ENCODE peak calls at places on chromosomes 11 and 22, in four cellular contexts. I is activated CD8-positive, alpha-beta T cell treated with anti-CD3 and anti-CD28 coated beads for 36 hours; B is GM13977; S is mammary epithelial cell. H is an unnamed sample.

GRCh38 chr11:11822946-11823345 is 18.8 kb upstream of the USP47 start:
- DNase-seq in S (no peak), I (no peak), B (no peak), H (no peak)

GRCh38 chr11:108551653-108552462 is 41.7 kb downstream of the EXPH5 start:
- DNase-seq in B (no peak), S (no peak), I (no peak), H (no peak)

GRCh38 chr11:120294096-120294495 is 31.0 kb upstream of the TLCD5 start:
- DNase-seq in B (no peak), I (no peak), S (no peak), H (no peak)

GRCh38 chr22:44728761-44729261 is 23.6 kb upstream of the ARHGAP8 start:
- DNase-seq in S (no peak), B (no peak), I (no peak), H (no peak)

GRCh38 chr11:130318031-130318673 is 3.4 kb upstream of the ZBTB44 start:
- DNase-seq in S (peak), B (no peak), I (no peak), H (no peak)

GRCh38 chr11:114447444-114447843 is 8.2 kb downstream of the REXO2 start:
- DNase-seq in I (no peak), B (no peak), S (no peak), H (no peak)

GRCh38 chr11:76744186-76745058 is 38.7 kb upstream of the TSKU start:
- DNase-seq in S (no peak), B (no peak), I (no peak), H (no peak)

GRCh38 chr11:134658481-134659080 is 246.5 kb upstream of the B3GAT1 start:
- DNase-seq in B (no peak), I (no peak), S (no peak), H (no peak)

GRCh38 chr11:6387811-6388599 is 2.3 kb upstream of the SMPD1 start:
- DNase-seq in S (no peak), B (no peak), I (no peak), H (peak)

GRCh38 chr11:13052130-13052541 is 43.0 kb downstream of the RASSF10 start:
- DNase-seq in S (no peak), I (no peak), B (no peak), H (no peak)

GRCh38 chr11:121578216-121579063 is 125.7 kb upstream of the SORL1-AS1 start:
- DNase-seq in I (no peak), S (no peak), B (no peak), H (no peak)

GRCh38 chr11:10920205-10920604 is 62.4 kb upstream of the ZBED5 start:
- DNase-seq in B (no peak), S (no peak), I (no peak), H (no peak)

GRCh38 chr11:2376751-2377451 is at the start of gene CD81:
- DNase-seq in B (peak), S (no peak), I (peak), H (no peak)

DNA sequence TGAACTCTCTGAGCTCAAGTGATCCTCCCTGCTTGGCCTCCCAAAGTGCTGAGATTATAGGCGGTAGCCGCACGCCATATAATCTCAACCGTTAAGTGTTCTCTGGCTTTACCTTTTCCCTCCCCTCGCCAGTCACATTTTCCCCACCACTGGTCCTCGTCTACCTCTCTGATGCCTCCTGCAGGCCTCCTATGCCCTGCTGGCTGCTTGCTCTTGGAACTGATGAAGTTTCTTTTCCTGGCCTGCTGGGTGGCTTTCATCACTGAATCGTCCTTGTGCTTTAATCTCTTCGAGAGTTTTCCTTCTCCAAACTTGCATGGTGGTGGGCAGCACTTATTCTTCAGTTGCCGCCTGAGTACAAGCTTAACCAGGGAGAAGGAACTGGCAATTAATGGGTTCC is 1.4 kb downstream of the C22orf31 start:
- DNase-seq in I (no peak), B (no peak), S (no peak), H (no peak)
- TF ChIP-seq CTCF in I (no peak), B (no peak), S (no peak), H (no peak)

GRCh38 chr11:69301033-69301490 is 7.1 kb downstream of the MYEOV start:
- DNase-seq in B (no peak), S (no peak), I (no peak), H (no peak)

GRCh38 chr11:69300124-69301032 is 6.4 kb downstream of the MYEOV start:
- DNase-seq in S (peak), B (no peak), I (no peak), H (no peak)

GRCh38 chr11:69303427-69303826 is 9.5 kb downstream of the MYEOV start:
- DNase-seq in I (no peak), B (no peak), S (no peak), H (no peak)

GRCh38 chr11:69302447-69302846 is 8.5 kb downstream of the MYEOV start:
- DNase-seq in S (no peak), I (no peak), B (no peak), H (no peak)

GRCh38 chr11:69301491-69302401 is 7.8 kb downstream of the MYEOV start:
- DNase-seq in B (no peak), I (peak), S (peak), H (no peak)
- TF ChIP-seq CTCF in B (no peak), I (no peak), S (no peak), H (no peak)

GRCh38 chr22:50173221-50173982 is 2.9 kb downstream of the PANX2 start:
- DNase-seq in S (no peak), I (no peak), B (peak), H (no peak)

GRCh38 chr22:50171965-50172421 is 1.5 kb downstream of the PANX2 start:
- DNase-seq in I (no peak), B (no peak), S (no peak), H (no peak)

GRCh38 chr22:50169774-50170341 is 673 bp upstream of the PANX2 start:
- DNase-seq in B (peak), S (no peak), I (peak), H (no peak)

GRCh38 chr22:50170453-50171318 is at the start of gene PANX2:
- DNase-seq in S (no peak), B (no peak), I (no peak), H (no peak)

DNA sequence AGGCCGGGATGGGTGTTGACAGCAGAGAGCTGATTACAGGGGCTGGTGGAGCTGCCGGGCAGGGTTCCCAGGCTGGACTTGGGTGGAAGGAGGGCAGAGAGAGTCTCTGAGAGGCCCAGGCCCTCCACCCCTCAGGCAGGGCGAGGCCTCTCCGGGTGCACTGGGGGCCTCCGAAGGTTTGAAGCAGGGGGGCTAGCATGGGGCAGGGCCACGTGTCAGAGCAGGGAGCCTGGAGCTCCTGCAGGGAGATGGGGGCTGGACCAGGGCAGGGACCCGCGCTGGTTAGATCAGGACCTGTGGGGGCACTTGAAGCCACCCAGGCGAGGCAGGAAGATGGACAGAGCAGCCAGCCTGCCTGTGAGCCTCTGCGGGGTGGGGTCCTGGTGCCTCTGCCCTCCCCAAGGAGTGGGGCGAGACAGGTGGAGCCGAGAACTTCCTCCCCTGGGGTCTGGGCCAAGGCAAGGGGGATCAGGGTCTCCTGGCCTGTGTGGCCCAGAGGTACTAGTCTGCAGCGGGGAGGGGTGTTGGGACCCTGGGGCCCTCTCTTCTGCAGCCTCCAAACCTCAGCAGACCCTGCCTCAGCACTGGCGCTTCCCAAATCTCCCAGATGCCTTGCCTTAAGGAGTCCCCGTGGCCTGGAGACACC is 911 bp downstream of the PANX2 start:
- DNase-seq in I (no peak), S (no peak), B (no peak), H (no peak)
- TF ChIP-seq CTCF in I (no peak), S (no peak), B (no peak), H (no peak)

DNA sequence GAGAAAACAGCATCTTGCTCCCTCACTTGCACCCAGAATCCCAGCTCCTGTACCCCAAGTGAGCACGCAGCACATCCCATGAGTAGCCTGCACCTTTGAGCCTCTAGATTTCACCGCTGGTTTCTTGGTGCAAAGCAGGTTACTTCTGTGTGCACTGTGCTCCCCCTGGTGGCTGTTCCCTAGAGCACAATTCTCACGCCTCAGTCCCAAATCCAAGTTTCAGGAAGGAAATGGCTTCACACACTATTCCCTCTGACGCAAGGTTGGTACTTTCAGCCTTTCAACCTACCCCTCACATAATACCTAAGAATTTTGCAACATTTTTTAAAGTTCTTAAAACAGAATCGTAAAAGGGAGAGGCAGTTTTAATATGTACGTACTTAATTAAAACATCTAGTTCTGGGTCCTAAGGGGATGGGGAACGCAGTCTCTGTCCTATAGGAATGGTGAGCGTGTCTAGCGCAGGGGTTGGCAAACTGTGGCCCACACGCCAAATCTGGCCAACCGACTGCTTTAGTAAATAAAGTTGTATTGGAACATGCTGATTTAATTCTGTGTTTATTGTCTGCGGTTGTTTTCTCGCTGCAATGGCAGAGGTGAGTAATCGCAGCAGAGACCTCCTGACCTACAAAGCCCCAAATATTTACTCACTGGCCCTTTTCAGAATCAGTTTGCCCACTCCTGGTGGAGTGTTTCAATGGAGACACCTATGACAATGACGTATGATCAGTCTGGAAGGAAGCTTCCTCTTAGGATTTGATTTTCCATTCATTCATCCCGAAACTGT is 27.5 kb downstream of the DHCR7 start:
- DNase-seq in I (peak), S (peak), B (no peak), H (peak)
- TF ChIP-seq CTCF in I (peak), S (peak), B (peak), H (peak)

GRCh38 chr11:14232652-14233051 is 126.3 kb downstream of the RRAS2 start:
- DNase-seq in I (no peak), S (no peak), B (no peak), H (no peak)
- TF ChIP-seq CTCF in I (no peak), S (peak), B (peak), H (no peak)

GRCh38 chr11:118651820-118652219 is 27.6 kb downstream of the TREH start:
- DNase-seq in S (no peak), B (no peak), I (no peak), H (no peak)
- TF ChIP-seq CTCF in S (no peak), B (no peak), I (no peak), H (no peak)

DNA sequence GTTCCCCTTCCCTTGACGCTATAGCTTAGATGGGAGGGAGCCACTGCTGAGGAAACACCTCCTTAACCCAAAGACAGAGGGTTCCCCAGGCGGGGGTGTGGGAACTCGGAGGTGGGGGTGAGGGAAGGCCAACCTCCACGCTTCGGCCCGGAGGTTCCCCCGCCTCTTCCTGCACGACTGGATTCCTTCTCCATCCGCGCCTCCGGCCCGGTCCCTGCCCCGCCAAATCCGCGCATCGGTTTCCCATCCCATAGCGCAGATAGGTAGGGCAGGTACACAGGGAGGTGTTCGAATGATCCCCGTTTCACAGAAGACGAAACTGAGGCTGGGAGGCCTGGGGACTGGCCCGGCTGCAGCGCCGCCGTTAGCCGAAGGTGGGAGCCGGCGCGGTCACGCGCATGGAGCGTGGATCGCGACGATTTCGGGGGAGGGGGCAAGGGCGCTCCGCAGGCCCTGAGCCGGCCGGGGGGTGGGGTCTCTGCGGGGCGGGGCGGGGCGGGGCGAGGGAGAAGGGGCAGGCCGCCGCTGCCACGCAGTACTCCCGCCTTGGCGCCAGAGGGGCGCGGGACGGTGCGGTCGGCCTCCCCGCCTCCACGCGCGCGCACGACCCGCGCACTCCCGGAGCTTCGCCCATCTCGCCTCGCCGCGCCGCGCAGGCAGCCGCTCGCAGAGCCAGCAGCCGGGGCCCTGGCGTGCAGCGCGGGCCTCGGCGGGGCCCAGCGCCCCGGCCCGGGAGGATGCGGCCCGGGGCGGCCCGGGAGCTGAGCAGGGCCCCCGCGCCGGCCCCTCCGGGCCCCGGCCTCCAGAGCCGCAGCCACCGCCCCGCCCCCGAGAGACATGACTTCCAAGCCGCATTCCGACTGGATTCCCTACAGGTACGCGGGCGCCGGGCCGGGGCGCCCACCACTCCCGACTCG is at the start of gene TUB:
- DNase-seq in I (peak), B (peak), S (no peak), H (no peak)
- TF ChIP-seq CTCF in I (no peak), B (no peak), S (no peak), H (no peak)

DNA sequence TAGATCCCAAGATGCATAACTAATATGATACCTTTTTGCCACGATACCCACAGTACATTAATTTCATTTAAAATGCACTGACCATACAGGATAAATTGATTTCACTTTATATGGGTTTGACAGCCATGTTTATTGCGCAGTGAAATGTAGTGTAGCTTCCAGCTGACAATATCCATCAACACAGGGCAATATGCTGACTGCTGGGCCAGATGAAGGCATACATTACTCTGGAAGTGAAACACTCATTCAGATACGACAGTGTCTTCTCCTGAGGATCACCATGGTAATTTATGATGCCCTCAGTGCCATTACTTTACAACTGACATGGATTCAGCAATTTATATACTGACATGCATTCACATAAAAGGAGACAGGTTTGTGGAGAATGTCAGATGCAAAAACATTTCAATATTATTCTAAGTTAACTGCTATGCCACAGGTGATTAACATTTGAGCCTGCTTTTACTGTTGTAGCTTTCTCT is 365.1 kb downstream of the SOX6 start:
- DNase-seq in B (no peak), I (no peak), S (no peak), H (no peak)
- TF ChIP-seq CTCF in B (no peak), I (no peak), S (no peak), H (no peak)